ENCODE peak calls at places on chromosomes 16 and 17, in eight cellular contexts. One of them, this sample, is unnamed.

GRCh38 chr17:56203430-56203829 is 50.2 kb downstream of the ANKFN1 start:
- DNase-seq in endothelial cell: no peak
- DNase-seq in astrocyte of the spinal cord: no peak
- DNase-seq in fibroblast of pulmonary artery: no peak
- DNase-seq in type B pancreatic cell: no peak
- DNase-seq in left ventricle myocardium inferior: no peak
- DNase-seq in kidney: no peak
- DNase-seq in fibroblast of the aortic adventitia: peak
- DNase-seq in this sample: no peak

GRCh38 chr16:62036101-62036806 is at the start of gene CDH8:
- DNase-seq in endothelial cell: peak
- DNase-seq in astrocyte of the spinal cord: peak
- DNase-seq in fibroblast of pulmonary artery: no peak
- DNase-seq in type B pancreatic cell: peak
- DNase-seq in left ventricle myocardium inferior: no peak
- DNase-seq in kidney: no peak
- DNase-seq in fibroblast of the aortic adventitia: no peak
- DNase-seq in this sample: peak

GRCh38 chr16:35733971-35734702 is 2274.7 kb downstream of the TP53TG3F start:
- DNase-seq in endothelial cell: no peak
- DNase-seq in astrocyte of the spinal cord: no peak
- DNase-seq in fibroblast of pulmonary artery: no peak
- DNase-seq in type B pancreatic cell: no peak
- DNase-seq in left ventricle myocardium inferior: no peak
- DNase-seq in kidney: peak
- DNase-seq in fibroblast of the aortic adventitia: no peak
- DNase-seq in this sample: peak

GRCh38 chr17:4768281-4768680 is 3.4 kb upstream of the TM4SF5 start:
- DNase-seq in endothelial cell: no peak
- DNase-seq in astrocyte of the spinal cord: no peak
- DNase-seq in fibroblast of pulmonary artery: no peak
- DNase-seq in type B pancreatic cell: no peak
- DNase-seq in left ventricle myocardium inferior: no peak
- DNase-seq in kidney: peak
- DNase-seq in fibroblast of the aortic adventitia: no peak
- DNase-seq in this sample: no peak

GRCh38 chr16:53081032-53081424 is 26.2 kb downstream of the CHD9 start:
- DNase-seq in endothelial cell: no peak
- DNase-seq in astrocyte of the spinal cord: no peak
- DNase-seq in fibroblast of pulmonary artery: no peak
- DNase-seq in type B pancreatic cell: no peak
- DNase-seq in left ventricle myocardium inferior: no peak
- DNase-seq in kidney: no peak
- DNase-seq in fibroblast of the aortic adventitia: no peak
- DNase-seq in this sample: no peak

GRCh38 chr16:54911079-54911478 is 19.6 kb upstream of the IRX5 start:
- DNase-seq in endothelial cell: no peak
- DNase-seq in astrocyte of the spinal cord: no peak
- DNase-seq in fibroblast of pulmonary artery: no peak
- DNase-seq in type B pancreatic cell: no peak
- DNase-seq in left ventricle myocardium inferior: no peak
- DNase-seq in kidney: no peak
- DNase-seq in fibroblast of the aortic adventitia: no peak
- DNase-seq in this sample: no peak

GRCh38 chr17:53646835-53647234 is 175.9 kb upstream of the KIF2B start:
- DNase-seq in endothelial cell: no peak
- DNase-seq in astrocyte of the spinal cord: no peak
- DNase-seq in fibroblast of pulmonary artery: no peak
- DNase-seq in type B pancreatic cell: no peak
- DNase-seq in left ventricle myocardium inferior: no peak
- DNase-seq in kidney: no peak
- DNase-seq in fibroblast of the aortic adventitia: no peak
- DNase-seq in this sample: no peak

GRCh38 chr17:56949595-56949994 is 11.3 kb downstream of the COIL start:
- DNase-seq in endothelial cell: no peak
- DNase-seq in astrocyte of the spinal cord: no peak
- DNase-seq in fibroblast of pulmonary artery: no peak
- DNase-seq in type B pancreatic cell: no peak
- DNase-seq in left ventricle myocardium inferior: no peak
- DNase-seq in kidney: no peak
- DNase-seq in fibroblast of the aortic adventitia: no peak
- DNase-seq in this sample: no peak

GRCh38 chr17:57044976-57045867 is 39.8 kb upstream of the AKAP1 start:
- DNase-seq in endothelial cell: no peak
- DNase-seq in astrocyte of the spinal cord: no peak
- DNase-seq in fibroblast of pulmonary artery: no peak
- DNase-seq in type B pancreatic cell: no peak
- DNase-seq in left ventricle myocardium inferior: no peak
- DNase-seq in kidney: peak
- DNase-seq in fibroblast of the aortic adventitia: no peak
- DNase-seq in this sample: peak

GRCh38 chr16:53501216-53501859 is 1.7 kb downstream of the AKTIP start:
- DNase-seq in endothelial cell: no peak
- DNase-seq in astrocyte of the spinal cord: no peak
- DNase-seq in fibroblast of pulmonary artery: no peak
- DNase-seq in type B pancreatic cell: no peak
- DNase-seq in left ventricle myocardium inferior: no peak
- DNase-seq in kidney: no peak
- DNase-seq in fibroblast of the aortic adventitia: peak
- DNase-seq in this sample: no peak

GRCh38 chr16:2474877-2475412 is at the start of gene TBC1D24:
- DNase-seq in endothelial cell: peak
- DNase-seq in astrocyte of the spinal cord: peak
- DNase-seq in fibroblast of pulmonary artery: peak
- DNase-seq in type B pancreatic cell: peak
- DNase-seq in left ventricle myocardium inferior: peak
- DNase-seq in kidney: peak
- DNase-seq in fibroblast of the aortic adventitia: peak
- DNase-seq in this sample: peak

GRCh38 chr17:45846223-45846622 is 1.5 kb downstream of the SPPL2C start:
- DNase-seq in endothelial cell: no peak
- DNase-seq in astrocyte of the spinal cord: no peak
- DNase-seq in fibroblast of pulmonary artery: no peak
- DNase-seq in type B pancreatic cell: no peak
- DNase-seq in left ventricle myocardium inferior: no peak
- DNase-seq in kidney: peak
- DNase-seq in fibroblast of the aortic adventitia: no peak
- DNase-seq in this sample: no peak

GRCh38 chr16:15874745-15875314 is 13.6 kb downstream of the CEP20 start:
- DNase-seq in endothelial cell: peak
- DNase-seq in astrocyte of the spinal cord: peak
- DNase-seq in fibroblast of pulmonary artery: peak
- DNase-seq in type B pancreatic cell: no peak
- DNase-seq in left ventricle myocardium inferior: peak
- DNase-seq in kidney: no peak
- DNase-seq in fibroblast of the aortic adventitia: peak
- DNase-seq in this sample: no peak

GRCh38 chr17:1485748-1486376 is 6.6 kb downstream of the MYO1C start:
- DNase-seq in endothelial cell: peak
- DNase-seq in astrocyte of the spinal cord: peak
- DNase-seq in fibroblast of pulmonary artery: peak
- DNase-seq in type B pancreatic cell: no peak
- DNase-seq in left ventricle myocardium inferior: peak
- DNase-seq in kidney: peak
- DNase-seq in fibroblast of the aortic adventitia: peak
- DNase-seq in this sample: peak

GRCh38 chr16:73697336-73697735 is 599.3 kb upstream of the PSMD7 start:
- DNase-seq in endothelial cell: no peak
- DNase-seq in astrocyte of the spinal cord: no peak
- DNase-seq in fibroblast of pulmonary artery: no peak
- DNase-seq in type B pancreatic cell: no peak
- DNase-seq in left ventricle myocardium inferior: no peak
- DNase-seq in kidney: no peak
- DNase-seq in fibroblast of the aortic adventitia: no peak
- DNase-seq in this sample: no peak

GRCh38 chr17:14227052-14227451 is 9.6 kb downstream of the CDRT15 start:
- DNase-seq in endothelial cell: no peak
- DNase-seq in astrocyte of the spinal cord: no peak
- DNase-seq in fibroblast of pulmonary artery: no peak
- DNase-seq in type B pancreatic cell: no peak
- DNase-seq in left ventricle myocardium inferior: no peak
- DNase-seq in kidney: no peak
- DNase-seq in fibroblast of the aortic adventitia: no peak
- DNase-seq in this sample: no peak

GRCh38 chr16:25855818-25856217 is 164.1 kb downstream of the HS3ST4 start:
- DNase-seq in endothelial cell: no peak
- DNase-seq in astrocyte of the spinal cord: no peak
- DNase-seq in fibroblast of pulmonary artery: no peak
- DNase-seq in type B pancreatic cell: no peak
- DNase-seq in left ventricle myocardium inferior: no peak
- DNase-seq in kidney: no peak
- DNase-seq in fibroblast of the aortic adventitia: no peak
- DNase-seq in this sample: no peak

GRCh38 chr17:31134526-31134925 is 39.7 kb downstream of the NF1 start:
- DNase-seq in endothelial cell: no peak
- DNase-seq in astrocyte of the spinal cord: no peak
- DNase-seq in fibroblast of pulmonary artery: no peak
- DNase-seq in type B pancreatic cell: no peak
- DNase-seq in left ventricle myocardium inferior: no peak
- DNase-seq in kidney: no peak
- DNase-seq in fibroblast of the aortic adventitia: peak
- DNase-seq in this sample: no peak

GRCh38 chr17:15261063-15261817 is 3.9 kb downstream of the PMP22 start:
- DNase-seq in endothelial cell: peak
- DNase-seq in astrocyte of the spinal cord: peak
- DNase-seq in fibroblast of pulmonary artery: peak
- DNase-seq in type B pancreatic cell: peak
- DNase-seq in left ventricle myocardium inferior: peak
- DNase-seq in kidney: peak
- DNase-seq in fibroblast of the aortic adventitia: peak
- DNase-seq in this sample: peak

DNA sequence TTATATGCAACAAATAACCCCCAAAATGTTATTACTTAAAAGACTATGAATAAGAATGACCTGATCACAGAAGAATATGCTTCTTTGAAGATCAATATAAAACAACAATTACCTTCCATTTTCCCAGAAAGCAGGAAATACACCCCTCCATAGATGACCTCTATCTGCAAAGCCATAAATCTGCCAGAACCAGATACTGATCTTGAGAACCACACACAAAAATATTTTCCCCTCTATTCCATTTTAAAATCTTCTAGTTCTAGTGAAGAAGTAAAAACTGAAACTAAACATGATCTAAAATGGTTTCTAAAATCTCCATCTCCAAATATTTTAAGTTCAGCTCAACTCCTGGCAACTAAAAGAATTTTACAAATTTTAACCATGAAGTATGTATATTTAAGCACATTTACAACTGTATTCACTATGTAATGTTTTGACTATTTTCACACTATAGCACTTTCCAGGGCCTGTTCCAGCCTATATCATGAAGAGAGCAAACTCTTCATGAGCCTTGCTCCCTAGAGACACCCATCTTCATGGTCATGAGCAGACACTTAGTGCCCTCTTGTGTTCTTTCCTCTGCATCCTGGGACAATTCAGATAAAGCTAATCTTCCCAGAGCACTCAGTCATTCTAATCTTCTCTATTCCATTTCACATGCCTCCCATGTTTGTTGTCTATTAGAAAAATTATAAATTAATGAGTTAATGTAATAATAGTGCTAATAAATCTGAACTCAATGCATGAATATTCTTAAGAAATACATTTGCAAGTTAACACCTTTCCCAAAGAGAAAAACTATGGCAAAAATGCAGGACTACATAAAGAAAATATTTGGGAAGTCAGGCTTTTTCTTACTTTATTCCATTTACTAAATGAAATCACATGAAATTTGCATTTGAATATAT is 87.0 kb downstream of the HELZ start:
- DNase-seq in endothelial cell: no peak
- DNase-seq in astrocyte of the spinal cord: peak
- DNase-seq in fibroblast of pulmonary artery: peak
- DNase-seq in type B pancreatic cell: no peak
- DNase-seq in left ventricle myocardium inferior: no peak
- DNase-seq in kidney: no peak
- DNase-seq in fibroblast of the aortic adventitia: peak
- DNase-seq in this sample: peak
- TF ChIP-seq CTCF in endothelial cell: no peak
- TF ChIP-seq CTCF in astrocyte of the spinal cord: peak
- TF ChIP-seq CTCF in fibroblast of pulmonary artery: peak
- TF ChIP-seq CTCF in type B pancreatic cell: peak
- TF ChIP-seq CTCF in left ventricle myocardium inferior: peak
- TF ChIP-seq CTCF in kidney: peak
- TF ChIP-seq CTCF in fibroblast of the aortic adventitia: peak
- TF ChIP-seq CTCF in this sample: no peak

GRCh38 chr16:48611329-48612137 is 1.6 kb upstream of the N4BP1 start:
- DNase-seq in endothelial cell: peak
- DNase-seq in astrocyte of the spinal cord: no peak
- DNase-seq in fibroblast of pulmonary artery: no peak
- DNase-seq in type B pancreatic cell: no peak
- DNase-seq in left ventricle myocardium inferior: no peak
- DNase-seq in kidney: no peak
- DNase-seq in fibroblast of the aortic adventitia: no peak
- DNase-seq in this sample: peak

GRCh38 chr16:48612621-48613020 is 2.6 kb upstream of the N4BP1 start:
- DNase-seq in endothelial cell: no peak
- DNase-seq in astrocyte of the spinal cord: no peak
- DNase-seq in fibroblast of pulmonary artery: no peak
- DNase-seq in type B pancreatic cell: no peak
- DNase-seq in left ventricle myocardium inferior: no peak
- DNase-seq in kidney: no peak
- DNase-seq in fibroblast of the aortic adventitia: no peak
- DNase-seq in this sample: no peak

GRCh38 chr16:48616571-48616970 is 6.6 kb upstream of the N4BP1 start:
- DNase-seq in endothelial cell: no peak
- DNase-seq in astrocyte of the spinal cord: no peak
- DNase-seq in fibroblast of pulmonary artery: no peak
- DNase-seq in type B pancreatic cell: no peak
- DNase-seq in left ventricle myocardium inferior: no peak
- DNase-seq in kidney: no peak
- DNase-seq in fibroblast of the aortic adventitia: no peak
- DNase-seq in this sample: no peak

GRCh38 chr16:48614759-48615158 is 4.8 kb upstream of the N4BP1 start:
- DNase-seq in endothelial cell: no peak
- DNase-seq in astrocyte of the spinal cord: no peak
- DNase-seq in fibroblast of pulmonary artery: no peak
- DNase-seq in type B pancreatic cell: no peak
- DNase-seq in left ventricle myocardium inferior: no peak
- DNase-seq in kidney: no peak
- DNase-seq in fibroblast of the aortic adventitia: no peak
- DNase-seq in this sample: no peak

GRCh38 chr16:48613061-48613957 is 3.3 kb upstream of the N4BP1 start:
- DNase-seq in endothelial cell: peak
- DNase-seq in astrocyte of the spinal cord: no peak
- DNase-seq in fibroblast of pulmonary artery: peak
- DNase-seq in type B pancreatic cell: no peak
- DNase-seq in left ventricle myocardium inferior: no peak
- DNase-seq in kidney: no peak
- DNase-seq in fibroblast of the aortic adventitia: peak
- DNase-seq in this sample: peak
- TF ChIP-seq CTCF in endothelial cell: no peak
- TF ChIP-seq CTCF in astrocyte of the spinal cord: no peak
- TF ChIP-seq CTCF in fibroblast of pulmonary artery: no peak
- TF ChIP-seq CTCF in type B pancreatic cell: no peak
- TF ChIP-seq CTCF in left ventricle myocardium inferior: no peak
- TF ChIP-seq CTCF in kidney: no peak
- TF ChIP-seq CTCF in fibroblast of the aortic adventitia: no peak
- TF ChIP-seq CTCF in this sample: no peak

GRCh38 chr16:77993586-77993985 is 28.8 kb upstream of the CLEC3A start:
- DNase-seq in endothelial cell: no peak
- DNase-seq in astrocyte of the spinal cord: peak
- DNase-seq in fibroblast of pulmonary artery: no peak
- DNase-seq in type B pancreatic cell: no peak
- DNase-seq in left ventricle myocardium inferior: no peak
- DNase-seq in kidney: no peak
- DNase-seq in fibroblast of the aortic adventitia: peak
- DNase-seq in this sample: no peak
- TF ChIP-seq CTCF in endothelial cell: no peak
- TF ChIP-seq CTCF in astrocyte of the spinal cord: no peak
- TF ChIP-seq CTCF in fibroblast of pulmonary artery: no peak
- TF ChIP-seq CTCF in type B pancreatic cell: no peak
- TF ChIP-seq CTCF in left ventricle myocardium inferior: no peak
- TF ChIP-seq CTCF in kidney: no peak
- TF ChIP-seq CTCF in fibroblast of the aortic adventitia: no peak
- TF ChIP-seq CTCF in this sample: no peak

GRCh38 chr17:9769036-9769695 is 22.2 kb downstream of the DHRS7C start:
- DNase-seq in endothelial cell: no peak
- DNase-seq in astrocyte of the spinal cord: no peak
- DNase-seq in fibroblast of pulmonary artery: no peak
- DNase-seq in type B pancreatic cell: no peak
- DNase-seq in left ventricle myocardium inferior: no peak
- DNase-seq in kidney: no peak
- DNase-seq in fibroblast of the aortic adventitia: no peak
- DNase-seq in this sample: no peak
- TF ChIP-seq CTCF in endothelial cell: no peak
- TF ChIP-seq CTCF in astrocyte of the spinal cord: no peak
- TF ChIP-seq CTCF in fibroblast of pulmonary artery: no peak
- TF ChIP-seq CTCF in type B pancreatic cell: no peak
- TF ChIP-seq CTCF in left ventricle myocardium inferior: no peak
- TF ChIP-seq CTCF in kidney: no peak
- TF ChIP-seq CTCF in fibroblast of the aortic adventitia: no peak
- TF ChIP-seq CTCF in this sample: no peak